ENCODE peak calls at places on chromosomes 4 and X, in eight cellular contexts. W is GM04504, J is astrocyte, L is tibial nerve, H is NCI-H510A, R is OCI-LY7, Z is Kasumi-1, Y is foreskin fibroblast. M is an unnamed sample.

GRCh38 chr4:76943790-76944189 is 5.8 kb upstream of the SEPTIN11 start:
- DNase-seq in J (peak), Y (no peak), W (no peak), Z (no peak), H (no peak), L (no peak), R (no peak), M (no peak)

GRCh38 chrX:42738552-42738951 is 39.4 kb downstream of the PPP1R2C start:
- DNase-seq in J (no peak), Z (no peak), Y (no peak), H (no peak), R (no peak), L (no peak), W (no peak), M (no peak)

GRCh38 chr4:71648448-71648847 is 135.4 kb downstream of the GC start:
- DNase-seq in H (no peak), J (no peak), L (no peak), Z (no peak), W (no peak), R (no peak), Y (no peak), M (no peak)

GRCh38 chr4:15398732-15399131 is 29.1 kb upstream of the C1QTNF7 start:
- DNase-seq in R (no peak), W (no peak), J (no peak), Z (no peak), Y (peak), H (no peak), L (no peak), M (no peak)

GRCh38 chr4:30938956-30939528 is 218.9 kb downstream of the PCDH7 start:
- DNase-seq in J (no peak), Z (no peak), H (no peak), W (no peak), Y (no peak), R (no peak), L (no peak), M (no peak)

GRCh38 chrX:3820170-3820569 is 106.7 kb upstream of the PRKX start:
- DNase-seq in Y (peak), L (no peak), J (peak), H (no peak), R (no peak), Z (no peak), W (peak), M (no peak)

GRCh38 chr4:141124224-141124623 is 9.0 kb downstream of the RNF150 start:
- DNase-seq in W (no peak), H (no peak), R (no peak), Z (no peak), L (no peak), Y (no peak), J (peak), M (no peak)

GRCh38 chr4:126977306-126977705 is 655.5 kb upstream of the INTU start:
- DNase-seq in Z (no peak), H (no peak), L (no peak), R (no peak), W (no peak), Y (no peak), J (no peak), M (no peak)

GRCh38 chrX:30570505-30570904 is 7.1 kb downstream of the TASL start:
- DNase-seq in Z (peak), Y (peak), H (no peak), L (no peak), W (no peak), R (peak), J (no peak), M (no peak)

GRCh38 chrX:3520987-3521875 is 174.8 kb upstream of the MXRA5 start:
- DNase-seq in R (no peak), Y (peak), J (peak), H (no peak), W (no peak), Z (no peak), L (no peak), M (no peak)

GRCh38 chrX:80876877-80877276 is 67.2 kb upstream of the BRWD3 start:
- DNase-seq in R (peak), Z (peak), L (no peak), H (no peak), J (peak), W (peak), Y (peak), M (no peak)

GRCh38 chr4:185421366-185422124 is 4.2 kb downstream of the UFSP2 start:
- DNase-seq in H (no peak), R (no peak), Y (peak), Z (no peak), J (peak), L (no peak), W (peak), M (no peak)

GRCh38 chr4:40675166-40675565 is 45.5 kb upstream of the RBM47 start:
- DNase-seq in Y (no peak), J (no peak), L (no peak), R (no peak), H (no peak), W (no peak), Z (no peak), M (no peak)

GRCh38 chr4:125321709-125322362 is 7.1 kb downstream of the FAT4 start:
- DNase-seq in Y (peak), L (no peak), H (no peak), Z (no peak), W (peak), R (no peak), J (peak), M (no peak)